ENCODE peak calls at places on chromosome 19, in five cellular contexts. S, R, B, X and U are unnamed samples.

GRCh38 chr19:48862827-48863226 is 5.6 kb downstream of the PLEKHA4 start:
- DNase-seq in S (no peak), R (no peak), B (no peak), X (no peak), U (no peak)

GRCh38 chr19:11473725-11474124 is 7.1 kb downstream of the ELAVL3 start:
- DNase-seq in S (no peak), R (no peak), B (no peak), X (no peak), U (no peak)

GRCh38 chr19:18611327-18612050 is 1.2 kb upstream of the TMEM59L start:
- DNase-seq in S (no peak), R (no peak), B (no peak), X (no peak), U (no peak)

GRCh38 chr19:38464421-38465082 is 31.1 kb downstream of the RYR1 start:
- DNase-seq in S (no peak), R (no peak), B (no peak), X (no peak), U (no peak)

GRCh38 chr19:53917356-53917755 is 8.3 kb downstream of the CACNG7 start:
- DNase-seq in S (no peak), R (no peak), B (no peak), X (no peak), U (no peak)

GRCh38 chr19:49818691-49819331 is 722 bp downstream of the MED25 start:
- DNase-seq in S (peak; percentile 17), R (no peak), B (no peak), X (no peak), U (no peak)

GRCh38 chr19:34598217-34599155 is 78.5 kb downstream of the SCGB2B2 start:
- DNase-seq in S (no peak), R (no peak), B (no peak), X (no peak), U (no peak)

GRCh38 chr19:13763300-13763699 is 1.0 kb upstream of the MRI1 start:
- DNase-seq in S (no peak), R (no peak), B (no peak), X (no peak), U (no peak)

GRCh38 chr19:31676271-31677004 is 327.2 kb upstream of the TSHZ3 start:
- DNase-seq in S (no peak), R (no peak), B (no peak), X (no peak), U (no peak)

GRCh38 chr19:55319786-55320185 is 5.4 kb downstream of the TMEM150B start:
- DNase-seq in S (peak; percentile 43), R (no peak), B (no peak), X (no peak), U (no peak)

GRCh38 chr19:49554701-49555181 is 25.6 kb downstream of the NOSIP start:
- DNase-seq in S (no peak), R (peak; percentile 44), B (no peak), X (no peak), U (no peak)

GRCh38 chr19:38665950-38666661 is 18.7 kb downstream of the ACTN4 start:
- DNase-seq in S (no peak), R (no peak), B (no peak), X (no peak), U (no peak)

GRCh38 chr19:7340959-7341837 is 7.5 kb upstream of the ARHGEF18 start:
- DNase-seq in S (peak; percentile 61), R (peak; percentile 79), B (peak; percentile 35), X (peak; percentile 71), U (peak; percentile 70)

GRCh38 chr19:32773126-32773525 is 53.6 kb downstream of the TDRD12 start:
- DNase-seq in S (no peak), R (no peak), B (no peak), X (no peak), U (no peak)

GRCh38 chr19:22622901-22623840 is 11.0 kb upstream of the ZNF492 start:
- DNase-seq in S (no peak), R (no peak), B (no peak), X (no peak), U (no peak)